ENCODE peak calls at places on chromosomes 6 and 20, in seven cellular contexts. One of them, this sample, is unnamed.

GRCh38 chr6:44100088-44100550 is 27.1 kb downstream of the MRPL14 start:
- DNase-seq in heart right ventricle: no peak
- DNase-seq in psoas muscle: no peak
- DNase-seq in epithelial cell of esophagus: peak
- DNase-seq in fibroblast of pulmonary artery: peak
- DNase-seq in glutamatergic neuron: peak
- DNase-seq in heart left ventricle: no peak
- DNase-seq in this sample: no peak

GRCh38 chr6:138795809-138796469 is at the start of gene ECT2L:
- DNase-seq in heart right ventricle: peak
- DNase-seq in psoas muscle: peak
- DNase-seq in epithelial cell of esophagus: peak
- DNase-seq in fibroblast of pulmonary artery: peak
- DNase-seq in glutamatergic neuron: peak
- DNase-seq in heart left ventricle: peak
- DNase-seq in this sample: peak

GRCh38 chr6:18302561-18303439 is 38.5 kb upstream of the DEK start:
- DNase-seq in heart right ventricle: no peak
- DNase-seq in psoas muscle: no peak
- DNase-seq in epithelial cell of esophagus: no peak
- DNase-seq in fibroblast of pulmonary artery: peak
- DNase-seq in glutamatergic neuron: no peak
- DNase-seq in heart left ventricle: no peak
- DNase-seq in this sample: no peak

GRCh38 chr6:36927114-36927513 is 27.4 kb upstream of the PI16 start:
- DNase-seq in heart right ventricle: no peak
- DNase-seq in psoas muscle: no peak
- DNase-seq in epithelial cell of esophagus: no peak
- DNase-seq in fibroblast of pulmonary artery: no peak
- DNase-seq in glutamatergic neuron: no peak
- DNase-seq in heart left ventricle: no peak
- DNase-seq in this sample: no peak

GRCh38 chr6:46979206-46979605 is 57.5 kb upstream of the ADGRF5 start:
- DNase-seq in heart right ventricle: no peak
- DNase-seq in psoas muscle: no peak
- DNase-seq in epithelial cell of esophagus: no peak
- DNase-seq in fibroblast of pulmonary artery: no peak
- DNase-seq in glutamatergic neuron: no peak
- DNase-seq in heart left ventricle: no peak
- DNase-seq in this sample: no peak

GRCh38 chr20:53336892-53337291 is 256.7 kb downstream of the ZNF217 start:
- DNase-seq in heart right ventricle: no peak
- DNase-seq in psoas muscle: no peak
- DNase-seq in epithelial cell of esophagus: no peak
- DNase-seq in fibroblast of pulmonary artery: no peak
- DNase-seq in glutamatergic neuron: no peak
- DNase-seq in heart left ventricle: no peak
- DNase-seq in this sample: no peak

GRCh38 chr6:56278186-56278585 is 30.8 kb upstream of the COL21A1 start:
- DNase-seq in heart right ventricle: no peak
- DNase-seq in psoas muscle: no peak
- DNase-seq in epithelial cell of esophagus: no peak
- DNase-seq in fibroblast of pulmonary artery: no peak
- DNase-seq in glutamatergic neuron: no peak
- DNase-seq in heart left ventricle: no peak
- DNase-seq in this sample: no peak

GRCh38 chr6:21102201-21102600 is 491.4 kb upstream of the SOX4 start:
- DNase-seq in heart right ventricle: no peak
- DNase-seq in psoas muscle: no peak
- DNase-seq in epithelial cell of esophagus: no peak
- DNase-seq in fibroblast of pulmonary artery: no peak
- DNase-seq in glutamatergic neuron: no peak
- DNase-seq in heart left ventricle: no peak
- DNase-seq in this sample: no peak

GRCh38 chr6:39938773-39939381 is 4.6 kb upstream of the MOCS1 start:
- DNase-seq in heart right ventricle: no peak
- DNase-seq in psoas muscle: no peak
- DNase-seq in epithelial cell of esophagus: no peak
- DNase-seq in fibroblast of pulmonary artery: no peak
- DNase-seq in glutamatergic neuron: no peak
- DNase-seq in heart left ventricle: no peak
- DNase-seq in this sample: no peak

GRCh38 chr6:53494076-53494475 is 50.8 kb downstream of the GCLC start:
- DNase-seq in heart right ventricle: no peak
- DNase-seq in psoas muscle: no peak
- DNase-seq in epithelial cell of esophagus: peak
- DNase-seq in fibroblast of pulmonary artery: no peak
- DNase-seq in glutamatergic neuron: no peak
- DNase-seq in heart left ventricle: no peak
- DNase-seq in this sample: no peak

GRCh38 chr6:105483492-105483891 is 80.6 kb upstream of the PREP start:
- DNase-seq in heart right ventricle: no peak
- DNase-seq in psoas muscle: no peak
- DNase-seq in epithelial cell of esophagus: peak
- DNase-seq in fibroblast of pulmonary artery: peak
- DNase-seq in glutamatergic neuron: no peak
- DNase-seq in heart left ventricle: no peak
- DNase-seq in this sample: no peak

GRCh38 chr20:56091635-56092180 is 86.4 kb upstream of the CBLN4 start:
- DNase-seq in heart right ventricle: no peak
- DNase-seq in psoas muscle: no peak
- DNase-seq in epithelial cell of esophagus: peak
- DNase-seq in fibroblast of pulmonary artery: no peak
- DNase-seq in glutamatergic neuron: no peak
- DNase-seq in heart left ventricle: no peak
- DNase-seq in this sample: no peak

GRCh38 chr20:17878912-17879602 is 89.5 kb downstream of the SNX5 start:
- DNase-seq in heart right ventricle: no peak
- DNase-seq in psoas muscle: no peak
- DNase-seq in epithelial cell of esophagus: no peak
- DNase-seq in fibroblast of pulmonary artery: no peak
- DNase-seq in glutamatergic neuron: no peak
- DNase-seq in heart left ventricle: no peak
- DNase-seq in this sample: no peak

GRCh38 chr6:978937-979685 is 286.2 kb upstream of the EXOC2 start:
- DNase-seq in heart right ventricle: no peak
- DNase-seq in psoas muscle: no peak
- DNase-seq in epithelial cell of esophagus: no peak
- DNase-seq in fibroblast of pulmonary artery: no peak
- DNase-seq in glutamatergic neuron: no peak
- DNase-seq in heart left ventricle: no peak
- DNase-seq in this sample: no peak

GRCh38 chr6:2764610-2765165 is 505 bp upstream of the WRNIP1 start:
- DNase-seq in heart right ventricle: peak
- DNase-seq in psoas muscle: peak
- DNase-seq in epithelial cell of esophagus: peak
- DNase-seq in fibroblast of pulmonary artery: peak
- DNase-seq in glutamatergic neuron: peak
- DNase-seq in heart left ventricle: peak
- DNase-seq in this sample: no peak

GRCh38 chr20:45456632-45457031 is 12.9 kb upstream of the WFDC2 start:
- DNase-seq in heart right ventricle: no peak
- DNase-seq in psoas muscle: no peak
- DNase-seq in epithelial cell of esophagus: peak
- DNase-seq in fibroblast of pulmonary artery: peak
- DNase-seq in glutamatergic neuron: peak
- DNase-seq in heart left ventricle: no peak
- DNase-seq in this sample: peak

GRCh38 chr6:144159231-144159630 is 8.9 kb downstream of the STX11 start:
- DNase-seq in heart right ventricle: no peak
- DNase-seq in psoas muscle: no peak
- DNase-seq in epithelial cell of esophagus: no peak
- DNase-seq in fibroblast of pulmonary artery: peak
- DNase-seq in glutamatergic neuron: no peak
- DNase-seq in heart left ventricle: no peak
- DNase-seq in this sample: no peak

GRCh38 chr20:9837634-9838033 is 1.2 kb downstream of the PAK5 start:
- DNase-seq in heart right ventricle: no peak
- DNase-seq in psoas muscle: no peak
- DNase-seq in epithelial cell of esophagus: no peak
- DNase-seq in fibroblast of pulmonary artery: no peak
- DNase-seq in glutamatergic neuron: no peak
- DNase-seq in heart left ventricle: no peak
- DNase-seq in this sample: no peak

GRCh38 chr6:160667854-160668481 is 3.9 kb upstream of the LPA start:
- DNase-seq in heart right ventricle: no peak
- DNase-seq in psoas muscle: no peak
- DNase-seq in epithelial cell of esophagus: peak
- DNase-seq in fibroblast of pulmonary artery: no peak
- DNase-seq in glutamatergic neuron: no peak
- DNase-seq in heart left ventricle: no peak
- DNase-seq in this sample: peak

GRCh38 chr20:11807070-11807741 is 110.5 kb upstream of the BTBD3 start:
- DNase-seq in heart right ventricle: no peak
- DNase-seq in psoas muscle: no peak
- DNase-seq in epithelial cell of esophagus: peak
- DNase-seq in fibroblast of pulmonary artery: peak
- DNase-seq in glutamatergic neuron: no peak
- DNase-seq in heart left ventricle: no peak
- DNase-seq in this sample: no peak

GRCh38 chr6:7719364-7719763 is 6.5 kb upstream of the BMP6 start:
- DNase-seq in heart right ventricle: no peak
- DNase-seq in psoas muscle: no peak
- DNase-seq in epithelial cell of esophagus: no peak
- DNase-seq in fibroblast of pulmonary artery: no peak
- DNase-seq in glutamatergic neuron: no peak
- DNase-seq in heart left ventricle: no peak
- DNase-seq in this sample: no peak

GRCh38 chr20:2476742-2477615 is 6.4 kb upstream of the SNRPB start:
- DNase-seq in heart right ventricle: no peak
- DNase-seq in psoas muscle: no peak
- DNase-seq in epithelial cell of esophagus: no peak
- DNase-seq in fibroblast of pulmonary artery: no peak
- DNase-seq in glutamatergic neuron: no peak
- DNase-seq in heart left ventricle: no peak
- DNase-seq in this sample: no peak
- TF ChIP-seq CTCF in heart right ventricle: no peak
- TF ChIP-seq CTCF in psoas muscle: peak
- TF ChIP-seq CTCF in epithelial cell of esophagus: peak
- TF ChIP-seq CTCF in fibroblast of pulmonary artery: no peak
- TF ChIP-seq CTCF in glutamatergic neuron: no peak
- TF ChIP-seq CTCF in heart left ventricle: no peak
- TF ChIP-seq CTCF in this sample: no peak

DNA sequence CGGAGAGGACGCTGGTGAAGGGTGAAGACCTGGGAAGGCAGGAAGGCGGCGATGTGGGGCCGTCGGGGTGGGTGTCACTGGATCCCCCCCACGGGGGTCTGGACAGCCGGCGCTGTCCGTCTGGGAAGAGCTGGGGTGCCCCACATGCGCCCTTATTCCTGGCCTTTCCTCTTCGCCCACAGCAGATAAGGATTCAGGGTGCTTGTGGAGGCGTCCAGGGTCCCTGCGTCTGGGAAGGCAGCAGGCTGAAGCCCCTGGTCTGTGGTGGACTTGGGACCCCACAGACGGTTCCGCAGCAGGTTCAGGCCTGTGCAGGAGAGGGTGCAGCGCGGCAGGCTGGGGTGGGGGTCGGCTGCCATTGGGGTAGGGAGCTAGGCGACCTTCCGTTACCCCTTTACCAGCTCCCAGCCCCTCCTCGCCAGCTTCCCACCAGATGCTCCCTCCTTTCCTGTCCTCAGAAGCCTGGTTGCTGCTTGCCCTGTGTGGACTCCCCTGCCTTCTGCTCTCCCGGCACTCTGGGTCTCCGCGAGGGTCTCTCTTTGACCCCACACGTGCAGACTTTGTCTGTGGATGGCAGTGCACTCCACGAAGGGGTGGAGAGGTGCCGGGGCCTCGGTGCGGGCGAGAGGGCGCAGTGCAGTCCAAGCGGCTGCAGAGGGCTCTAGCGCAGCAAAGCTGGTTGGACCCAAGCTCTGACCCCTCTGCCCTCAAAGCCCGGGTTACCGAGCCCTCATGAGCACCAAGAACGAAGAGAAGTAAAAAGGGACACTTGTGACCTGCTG is 2.1 kb upstream of the GATA5 start:
- DNase-seq in heart right ventricle: no peak
- DNase-seq in psoas muscle: no peak
- DNase-seq in epithelial cell of esophagus: no peak
- DNase-seq in fibroblast of pulmonary artery: no peak
- DNase-seq in glutamatergic neuron: peak
- DNase-seq in heart left ventricle: no peak
- DNase-seq in this sample: peak
- TF ChIP-seq CTCF in heart right ventricle: no peak
- TF ChIP-seq CTCF in psoas muscle: no peak
- TF ChIP-seq CTCF in epithelial cell of esophagus: no peak
- TF ChIP-seq CTCF in fibroblast of pulmonary artery: no peak
- TF ChIP-seq CTCF in glutamatergic neuron: no peak
- TF ChIP-seq CTCF in heart left ventricle: peak
- TF ChIP-seq CTCF in this sample: no peak

GRCh38 chr20:47543006-47543431 is 41.3 kb downstream of the NCOA3 start:
- DNase-seq in heart right ventricle: no peak
- DNase-seq in psoas muscle: no peak
- DNase-seq in epithelial cell of esophagus: no peak
- DNase-seq in fibroblast of pulmonary artery: no peak
- DNase-seq in glutamatergic neuron: no peak
- DNase-seq in heart left ventricle: no peak
- DNase-seq in this sample: no peak
- TF ChIP-seq CTCF in heart right ventricle: no peak
- TF ChIP-seq CTCF in psoas muscle: no peak
- TF ChIP-seq CTCF in epithelial cell of esophagus: no peak
- TF ChIP-seq CTCF in fibroblast of pulmonary artery: no peak
- TF ChIP-seq CTCF in glutamatergic neuron: no peak
- TF ChIP-seq CTCF in heart left ventricle: no peak
- TF ChIP-seq CTCF in this sample: no peak

GRCh38 chr6:116847234-116847633 is 18.4 kb upstream of the GPRC6A start:
- DNase-seq in heart right ventricle: no peak
- DNase-seq in psoas muscle: no peak
- DNase-seq in epithelial cell of esophagus: peak
- DNase-seq in fibroblast of pulmonary artery: peak
- DNase-seq in glutamatergic neuron: no peak
- DNase-seq in heart left ventricle: no peak
- DNase-seq in this sample: no peak
- TF ChIP-seq CTCF in heart right ventricle: peak
- TF ChIP-seq CTCF in psoas muscle: peak
- TF ChIP-seq CTCF in epithelial cell of esophagus: peak
- TF ChIP-seq CTCF in fibroblast of pulmonary artery: peak
- TF ChIP-seq CTCF in glutamatergic neuron: peak
- TF ChIP-seq CTCF in heart left ventricle: peak
- TF ChIP-seq CTCF in this sample: no peak

GRCh38 chr20:34987288-34988175 is 31.9 kb downstream of the MYH7B start:
- DNase-seq in heart right ventricle: no peak
- DNase-seq in psoas muscle: no peak
- DNase-seq in epithelial cell of esophagus: no peak
- DNase-seq in fibroblast of pulmonary artery: no peak
- DNase-seq in glutamatergic neuron: no peak
- DNase-seq in heart left ventricle: peak
- DNase-seq in this sample: no peak
- TF ChIP-seq CTCF in heart right ventricle: no peak
- TF ChIP-seq CTCF in psoas muscle: no peak
- TF ChIP-seq CTCF in epithelial cell of esophagus: no peak
- TF ChIP-seq CTCF in fibroblast of pulmonary artery: no peak
- TF ChIP-seq CTCF in glutamatergic neuron: no peak
- TF ChIP-seq CTCF in heart left ventricle: no peak
- TF ChIP-seq CTCF in this sample: no peak

DNA sequence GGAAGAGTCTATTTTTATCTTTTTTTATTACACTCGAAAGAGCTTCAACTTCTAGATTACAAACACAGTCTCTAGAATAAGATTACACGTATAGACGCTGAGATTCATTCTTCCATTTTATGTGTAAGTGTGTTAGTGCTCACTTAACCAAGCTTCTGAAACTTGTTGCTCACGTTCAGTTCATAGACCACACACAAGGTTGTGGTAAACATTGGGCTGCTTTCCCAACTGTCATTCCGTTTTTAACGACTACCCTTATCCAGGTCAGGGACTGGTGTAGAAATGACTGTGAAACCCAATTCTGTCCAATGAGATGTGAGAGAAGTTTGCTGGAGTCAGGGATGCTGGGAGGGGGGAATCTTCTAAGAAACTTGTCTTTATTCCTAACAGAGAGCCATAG is 78.7 kb downstream of the TPBG start:
- DNase-seq in heart right ventricle: no peak
- DNase-seq in psoas muscle: no peak
- DNase-seq in epithelial cell of esophagus: no peak
- DNase-seq in fibroblast of pulmonary artery: no peak
- DNase-seq in glutamatergic neuron: no peak
- DNase-seq in heart left ventricle: no peak
- DNase-seq in this sample: no peak
- TF ChIP-seq CTCF in heart right ventricle: no peak
- TF ChIP-seq CTCF in psoas muscle: no peak
- TF ChIP-seq CTCF in epithelial cell of esophagus: no peak
- TF ChIP-seq CTCF in fibroblast of pulmonary artery: no peak
- TF ChIP-seq CTCF in glutamatergic neuron: no peak
- TF ChIP-seq CTCF in heart left ventricle: no peak
- TF ChIP-seq CTCF in this sample: no peak